ENCODE peak calls at places on chromosomes 4 and X, in nine cellular contexts. V is kidney epithelial cell; S is GM23248; A is GM20000; X is SK-N-DZ; G is AG04449; T is cardiac fibroblast; K is kidney tubule cell; Y is activated T-helper 9 cell treated with anti-CD3 and anti-CD28 coated beads, Interleukin-2, amount 50 U/mL, for 16 hours. M is an unnamed sample.

GRCh38 chrX:63404332-63404731 is 53.2 kb upstream of the SPIN4 start:
- DNase-seq in V (no peak), S (no peak), A (no peak), X (no peak), G (no peak), T (no peak), K (no peak), Y (no peak), M (no peak)

GRCh38 chrX:12304261-12304660 is 166.0 kb downstream of the FRMPD4 start:
- DNase-seq in V (no peak), S (peak; percentile 10), A (no peak), X (no peak), G (peak; percentile 26), T (peak; percentile 59), K (no peak), Y (no peak), M (no peak)

GRCh38 chr4:89572224-89572858 is 264.6 kb downstream of the SNCA start:
- DNase-seq in V (no peak), S (no peak), A (no peak), X (no peak), G (no peak), T (peak; percentile 28), K (no peak), Y (no peak), M (peak; percentile 63)

GRCh38 chr4:57083107-57083506 is 27.1 kb downstream of the IGFBP7 start:
- DNase-seq in V (no peak), S (no peak), A (no peak), X (no peak), G (no peak), T (peak; percentile 88), K (no peak), Y (no peak), M (no peak)

GRCh38 chr4:147678121-147678520 is 5.8 kb downstream of the PRMT9 start:
- DNase-seq in V (no peak), S (no peak), A (no peak), X (no peak), G (no peak), T (no peak), K (no peak), Y (no peak), M (no peak)

GRCh38 chrX:118571829-118572228 is 76.2 kb downstream of the DOCK11 start:
- DNase-seq in V (no peak), S (peak; percentile 5), A (no peak), X (no peak), G (no peak), T (peak; percentile 59), K (no peak), Y (no peak), M (no peak)

GRCh38 chrX:148659481-148659880 is 159.1 kb downstream of the AFF2 start:
- DNase-seq in V (no peak), S (no peak), A (no peak), X (no peak), G (no peak), T (peak; percentile 44), K (no peak), Y (no peak), M (no peak)

GRCh38 chr4:53498712-53499111 is 92.6 kb downstream of the LNX1 start:
- DNase-seq in V (no peak), S (no peak), A (no peak), X (no peak), G (no peak), T (no peak), K (no peak), Y (no peak), M (no peak)

GRCh38 chrX:100654256-100654655 is 10.3 kb downstream of the SRPX2 start:
- DNase-seq in V (no peak), S (peak; percentile 54), A (no peak), X (peak; percentile 31), G (no peak), T (peak; percentile 52), K (peak; percentile 27), Y (no peak), M (no peak)

GRCh38 chr4:145839151-145839550 is 99.5 kb downstream of the ZNF827 start:
- DNase-seq in V (no peak), S (no peak), A (no peak), X (no peak), G (no peak), T (peak; percentile 15), K (no peak), Y (no peak), M (no peak)

GRCh38 chrX:136476501-136476900 is 11.2 kb upstream of the BRS3 start:
- DNase-seq in V (no peak), S (no peak), A (no peak), X (no peak), G (no peak), T (no peak), K (no peak), Y (no peak), M (no peak)

GRCh38 chr4:126071346-126072333 is 756.9 kb downstream of the FAT4 start:
- DNase-seq in V (peak; percentile 25), S (peak; percentile 77), A (no peak), X (no peak), G (peak; percentile 10), T (peak; percentile 73), K (no peak), Y (no peak), M (peak; percentile 20)

GRCh38 chrX:76407795-76408194 is 19.7 kb upstream of the MAGEE1 start:
- DNase-seq in V (no peak), S (no peak), A (no peak), X (no peak), G (no peak), T (no peak), K (no peak), Y (no peak), M (no peak)